ENCODE peak calls at places on chromosomes 4 and X, in eight cellular contexts. One of them, this sample, is unnamed.

GRCh38 chr4:76594152-76594551 is 159.1 kb downstream of the SHROOM3 start:
- DNase-seq in activated T-cell treated with anti-CD3 and anti-CD28 coated beads, Interleukin-2, amount 50 U/mL, for 1 hour: no peak
- DNase-seq in COR-L47: no peak
- DNase-seq in T-helper 17 cell: no peak
- DNase-seq in GM23248: no peak
- DNase-seq in activated gamma-delta T cell treated with Interleukin-2 at 50 U/mL for 16 hours: no peak
- DNase-seq in ELR: no peak
- DNase-seq in Right ventricle myocardium superior: no peak
- DNase-seq in this sample: no peak

GRCh38 chr4:74546020-74546419 is 101.1 kb downstream of the AREG start:
- DNase-seq in activated T-cell treated with anti-CD3 and anti-CD28 coated beads, Interleukin-2, amount 50 U/mL, for 1 hour: no peak
- DNase-seq in activated gamma-delta T cell treated with Interleukin-2 at 50 U/mL for 16 hours: no peak
- DNase-seq in Right ventricle myocardium superior: no peak
- DNase-seq in ELR: peak
- DNase-seq in COR-L47: no peak
- DNase-seq in T-helper 17 cell: no peak
- DNase-seq in GM23248: peak
- DNase-seq in this sample: peak

GRCh38 chr4:147924604-147925412 is 192.9 kb downstream of the ARHGAP10 start:
- DNase-seq in ELR: peak
- DNase-seq in COR-L47: peak
- DNase-seq in T-helper 17 cell: no peak
- DNase-seq in GM23248: peak
- DNase-seq in activated T-cell treated with anti-CD3 and anti-CD28 coated beads, Interleukin-2, amount 50 U/mL, for 1 hour: no peak
- DNase-seq in activated gamma-delta T cell treated with Interleukin-2 at 50 U/mL for 16 hours: no peak
- DNase-seq in Right ventricle myocardium superior: no peak
- DNase-seq in this sample: peak

GRCh38 chr4:7124643-7125442 is 57.0 kb upstream of the GRPEL1 start:
- DNase-seq in COR-L47: no peak
- DNase-seq in ELR: peak
- DNase-seq in activated T-cell treated with anti-CD3 and anti-CD28 coated beads, Interleukin-2, amount 50 U/mL, for 1 hour: no peak
- DNase-seq in activated gamma-delta T cell treated with Interleukin-2 at 50 U/mL for 16 hours: no peak
- DNase-seq in GM23248: peak
- DNase-seq in T-helper 17 cell: no peak
- DNase-seq in Right ventricle myocardium superior: no peak
- DNase-seq in this sample: peak

GRCh38 chrX:1316527-1316926 is 20.1 kb upstream of the IL3RA start:
- DNase-seq in activated gamma-delta T cell treated with Interleukin-2 at 50 U/mL for 16 hours: no peak
- DNase-seq in COR-L47: no peak
- DNase-seq in T-helper 17 cell: no peak
- DNase-seq in activated T-cell treated with anti-CD3 and anti-CD28 coated beads, Interleukin-2, amount 50 U/mL, for 1 hour: no peak
- DNase-seq in ELR: no peak
- DNase-seq in Right ventricle myocardium superior: peak
- DNase-seq in GM23248: no peak
- DNase-seq in this sample: peak

GRCh38 chr4:175947117-175947722 is 118.4 kb upstream of the WDR17 start:
- DNase-seq in GM23248: peak
- DNase-seq in Right ventricle myocardium superior: no peak
- DNase-seq in activated gamma-delta T cell treated with Interleukin-2 at 50 U/mL for 16 hours: no peak
- DNase-seq in COR-L47: no peak
- DNase-seq in activated T-cell treated with anti-CD3 and anti-CD28 coated beads, Interleukin-2, amount 50 U/mL, for 1 hour: no peak
- DNase-seq in ELR: peak
- DNase-seq in T-helper 17 cell: no peak
- DNase-seq in this sample: no peak

GRCh38 chr4:26992657-26993361 is 132.2 kb downstream of the STIM2 start:
- DNase-seq in T-helper 17 cell: no peak
- DNase-seq in ELR: no peak
- DNase-seq in activated T-cell treated with anti-CD3 and anti-CD28 coated beads, Interleukin-2, amount 50 U/mL, for 1 hour: no peak
- DNase-seq in Right ventricle myocardium superior: no peak
- DNase-seq in activated gamma-delta T cell treated with Interleukin-2 at 50 U/mL for 16 hours: no peak
- DNase-seq in COR-L47: no peak
- DNase-seq in GM23248: peak
- DNase-seq in this sample: no peak

GRCh38 chr4:174316954-174317353 is 33.2 kb downstream of the CEP44 start:
- DNase-seq in GM23248: peak
- DNase-seq in COR-L47: no peak
- DNase-seq in activated gamma-delta T cell treated with Interleukin-2 at 50 U/mL for 16 hours: no peak
- DNase-seq in T-helper 17 cell: no peak
- DNase-seq in Right ventricle myocardium superior: no peak
- DNase-seq in ELR: peak
- DNase-seq in activated T-cell treated with anti-CD3 and anti-CD28 coated beads, Interleukin-2, amount 50 U/mL, for 1 hour: no peak
- DNase-seq in this sample: no peak

GRCh38 chrX:99353412-99353811 is 1056.7 kb downstream of the PCDH19 start:
- DNase-seq in activated T-cell treated with anti-CD3 and anti-CD28 coated beads, Interleukin-2, amount 50 U/mL, for 1 hour: no peak
- DNase-seq in T-helper 17 cell: no peak
- DNase-seq in COR-L47: no peak
- DNase-seq in Right ventricle myocardium superior: no peak
- DNase-seq in activated gamma-delta T cell treated with Interleukin-2 at 50 U/mL for 16 hours: no peak
- DNase-seq in ELR: no peak
- DNase-seq in GM23248: no peak
- DNase-seq in this sample: no peak

GRCh38 chr4:149264093-149264733 is 551.4 kb downstream of the IQCM start:
- DNase-seq in activated gamma-delta T cell treated with Interleukin-2 at 50 U/mL for 16 hours: no peak
- DNase-seq in ELR: peak
- DNase-seq in activated T-cell treated with anti-CD3 and anti-CD28 coated beads, Interleukin-2, amount 50 U/mL, for 1 hour: no peak
- DNase-seq in GM23248: peak
- DNase-seq in Right ventricle myocardium superior: no peak
- DNase-seq in T-helper 17 cell: no peak
- DNase-seq in COR-L47: peak
- DNase-seq in this sample: peak

GRCh38 chr4:2083116-2083825 is 24.1 kb downstream of the NAT8L start:
- DNase-seq in COR-L47: no peak
- DNase-seq in activated T-cell treated with anti-CD3 and anti-CD28 coated beads, Interleukin-2, amount 50 U/mL, for 1 hour: no peak
- DNase-seq in activated gamma-delta T cell treated with Interleukin-2 at 50 U/mL for 16 hours: no peak
- DNase-seq in T-helper 17 cell: no peak
- DNase-seq in ELR: no peak
- DNase-seq in GM23248: no peak
- DNase-seq in Right ventricle myocardium superior: no peak
- DNase-seq in this sample: no peak

GRCh38 chr4:4995103-4995761 is 24.0 kb downstream of the CYTL1 start:
- DNase-seq in T-helper 17 cell: no peak
- DNase-seq in activated T-cell treated with anti-CD3 and anti-CD28 coated beads, Interleukin-2, amount 50 U/mL, for 1 hour: peak
- DNase-seq in activated gamma-delta T cell treated with Interleukin-2 at 50 U/mL for 16 hours: peak
- DNase-seq in ELR: peak
- DNase-seq in COR-L47: peak
- DNase-seq in GM23248: peak
- DNase-seq in Right ventricle myocardium superior: peak
- DNase-seq in this sample: peak

GRCh38 chr4:105093975-105094374 is 52.7 kb upstream of the TET2 start:
- DNase-seq in T-helper 17 cell: no peak
- DNase-seq in activated T-cell treated with anti-CD3 and anti-CD28 coated beads, Interleukin-2, amount 50 U/mL, for 1 hour: no peak
- DNase-seq in ELR: peak
- DNase-seq in activated gamma-delta T cell treated with Interleukin-2 at 50 U/mL for 16 hours: no peak
- DNase-seq in GM23248: no peak
- DNase-seq in Right ventricle myocardium superior: no peak
- DNase-seq in COR-L47: no peak
- DNase-seq in this sample: no peak

GRCh38 chrX:130984782-130985181 is 73.4 kb upstream of the ARHGAP36 start:
- DNase-seq in GM23248: no peak
- DNase-seq in T-helper 17 cell: no peak
- DNase-seq in ELR: no peak
- DNase-seq in activated T-cell treated with anti-CD3 and anti-CD28 coated beads, Interleukin-2, amount 50 U/mL, for 1 hour: no peak
- DNase-seq in activated gamma-delta T cell treated with Interleukin-2 at 50 U/mL for 16 hours: no peak
- DNase-seq in COR-L47: no peak
- DNase-seq in Right ventricle myocardium superior: no peak
- DNase-seq in this sample: no peak